ENCODE peak calls at places on chromosomes 11 and 22, in ten cellular contexts. L, B, S, T, K, N, X, P, C and J are unnamed samples. For H3K27me3 and H3K4me1, the result is how much of the 10 kb centered on the place peaks cover.

GRCh38 chr11:131468565-131468964 is 98.2 kb downstream of the NTM start:
- DNase-seq in C (no peak), X (no peak), K (no peak), L (no peak), B (no peak), S (no peak), T (no peak), N (no peak), P (no peak), J (no peak)

GRCh38 chr11:118212781-118213565 is 11.8 kb downstream of the JAML start:
- DNase-seq in X (no peak), N (no peak), T (no peak), K (no peak), P (no peak), S (no peak), B (peak), L (no peak), C (peak), J (no peak)

GRCh38 chr22:44710474-44711235 is 8.7 kb downstream of the PRR5 start:
- DNase-seq in X (no peak), T (no peak), B (no peak), K (no peak), P (no peak), S (no peak), C (no peak), L (peak), N (no peak), J (no peak)

GRCh38 chr11:3616721-3617460 is 24.9 kb downstream of the ART5 start:
- DNase-seq in T (no peak), B (no peak), X (no peak), L (no peak), S (no peak), C (no peak), P (no peak), N (no peak), K (no peak), J (no peak)

GRCh38 chr22:35830305-35830704 is 112.6 kb downstream of the APOL5 start:
- DNase-seq in C (no peak), K (no peak), L (no peak), X (no peak), T (no peak), P (no peak), B (no peak), N (no peak), S (no peak), J (no peak)

GRCh38 chr11:70695086-70695960 is 297.0 kb downstream of the CTTN start:
- DNase-seq in B (no peak), T (no peak), X (no peak), C (no peak), N (no peak), L (no peak), S (no peak), K (no peak), P (no peak), J (no peak)

GRCh38 chr11:119533931-119534694 is 111.1 kb upstream of the THY1 start:
- DNase-seq in S (peak), C (peak), T (peak), X (peak), B (peak), P (peak), L (no peak), K (peak), N (peak), J (peak)

GRCh38 chr22:34986461-34986977 is 79.4 kb upstream of the ISX start:
- DNase-seq in L (no peak), T (no peak), S (no peak), B (no peak), N (no peak), C (no peak), K (no peak), X (no peak), P (no peak), J (no peak)

GRCh38 chr22:49207008-49207775 is 620.5 kb downstream of the BRD1 start:
- DNase-seq in C (no peak), X (no peak), K (no peak), S (peak), N (peak), T (no peak), P (no peak), B (peak), L (no peak), J (no peak)

GRCh38 chr22:29830585-29830984 is 7.5 kb downstream of the ASCC2 start:
- DNase-seq in S (peak), N (peak), X (no peak), L (no peak), B (no peak), C (no peak), P (no peak), K (no peak), T (no peak), J (no peak)

GRCh38 chr11:47449541-47449940 is 605 bp upstream of the RAPSN start:
- DNase-seq in N (peak), X (no peak), L (no peak), S (no peak), T (no peak), P (no peak), B (no peak), C (no peak), K (no peak), J (no peak)

GRCh38 chr11:94546886-94547285 is 3.2 kb downstream of the FUT4 start:
- DNase-seq in S (no peak), L (no peak), X (no peak), K (no peak), P (no peak), B (no peak), T (no peak), C (no peak), N (no peak), J (peak)

GRCh38 chr11:31830406-31830805 is 19.3 kb upstream of the PAX6 start:
- DNase-seq in K (no peak), S (no peak), X (no peak), L (no peak), P (no peak), C (no peak), N (no peak), T (no peak), B (no peak), J (no peak)
- H3K27me3 ChIP-seq in K (under half), S (half or more), X (under half), L (under half), P (under half), C (half or more), N (under half), T (under half), B (half or more), J (half or more)

GRCh38 chr11:1546077-1546535 is 26.0 kb downstream of the DUSP8 start:
- DNase-seq in B (no peak), X (no peak), L (no peak), K (no peak), S (no peak), N (no peak), T (peak), C (no peak), P (no peak), J (no peak)

GRCh38 chr11:1546536-1547466 is 25.3 kb downstream of the DUSP8 start:
- DNase-seq in L (peak), N (no peak), B (no peak), S (peak), P (no peak), C (peak), K (no peak), X (no peak), T (peak), J (peak)

GRCh38 chr11:1549355-1550330 is 22.4 kb downstream of the DUSP8 start:
- DNase-seq in T (no peak), K (no peak), C (no peak), P (no peak), N (no peak), S (no peak), B (no peak), L (no peak), X (no peak), J (no peak)

GRCh38 chr11:1547467-1548098 is 24.5 kb downstream of the DUSP8 start:
- DNase-seq in K (no peak), S (no peak), L (no peak), T (peak), N (no peak), P (no peak), X (no peak), B (no peak), C (no peak), J (no peak)

GRCh38 chr11:1548221-1549070 is 23.6 kb downstream of the DUSP8 start:
- DNase-seq in X (peak), T (peak), S (peak), B (peak), K (peak), L (no peak), P (peak), C (no peak), N (peak), J (no peak)
- H3K4me3 ChIP-seq in X (peak), T (no peak), S (peak), B (peak), K (peak), L (no peak), P (peak), C (no peak), N (no peak), J (no peak)

DNA sequence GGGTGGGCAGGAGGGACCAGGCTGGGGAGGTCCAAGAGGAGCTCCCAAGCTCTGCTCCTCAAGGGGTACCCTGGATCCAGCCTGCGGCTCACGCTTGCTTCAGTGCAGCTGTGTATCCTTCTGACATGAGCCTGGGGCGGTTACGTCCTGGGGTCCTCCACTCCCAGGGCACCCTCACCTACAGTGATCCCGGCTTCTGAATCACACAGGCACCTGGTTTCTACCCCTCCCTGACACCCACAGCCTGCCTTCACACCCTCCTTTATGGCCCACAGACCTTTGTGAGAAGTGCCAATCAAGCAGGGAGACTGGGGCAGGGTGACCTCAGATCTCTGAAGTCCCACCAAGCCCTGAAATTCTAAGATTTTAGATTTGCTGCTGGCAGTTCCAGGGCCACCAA is 1.5 kb downstream of the MPST start:
- DNase-seq in P (no peak), T (no peak), S (no peak), B (no peak), C (no peak), K (no peak), X (no peak), L (no peak), N (peak), J (no peak)
- H3K4me1 ChIP-seq in P (under half), T (half or more), S (under half), B (under half), C (under half), K (under half), X (under half), L (under half), N (under half), J (under half)

GRCh38 chr11:19759389-19759788 is 46.8 kb downstream of the NAV2 start:
- DNase-seq in L (no peak), T (no peak), K (no peak), B (no peak), C (no peak), N (no peak), X (no peak), S (no peak), P (no peak), J (no peak)
- H3K27me3 ChIP-seq in L (under half), T (under half), K (under half), B (under half), C (under half), N (under half), X (under half), S (under half), P (under half), J (under half)